ENCODE peak calls at places on chromosomes 4 and X, in six cellular contexts. I is GM20000; L is effector memory CD8-positive, alpha-beta T cell; B is neural crest cell; Z is naive thymus-derived CD4-positive, alpha-beta T cell; H is CD8-positive, alpha-beta memory T cell. M is an unnamed sample.

GRCh38 chr4:26323807-26324206 is 3.0 kb downstream of the RBPJ start:
- DNase-seq in B (no peak), L (no peak), I (no peak), H (no peak), Z (no peak), M (no peak)

GRCh38 chrX:115968436-115969252 is 201.9 kb upstream of the AGTR2 start:
- DNase-seq in B (peak; percentile 57), H (no peak), L (no peak), Z (no peak), I (peak; percentile 19), M (no peak)

GRCh38 chr4:121784975-121785374 is 16.1 kb upstream of the EXOSC9 start:
- DNase-seq in Z (no peak), I (no peak), L (no peak), H (no peak), B (no peak), M (no peak)

GRCh38 chr4:59612235-59612634 is 1587.9 kb upstream of the ADGRL3 start:
- DNase-seq in L (no peak), I (no peak), Z (no peak), B (no peak), H (no peak), M (no peak)

GRCh38 chr4:3286335-3287175 is 6.3 kb upstream of the RGS12 start:
- DNase-seq in Z (no peak), I (peak; percentile 90), L (no peak), B (no peak), H (no peak), M (peak; percentile 86)

GRCh38 chrX:19627081-19627480 is 111.8 kb upstream of the MAP3K15 start:
- DNase-seq in B (no peak), H (no peak), I (no peak), Z (no peak), L (no peak), M (no peak)

GRCh38 chr4:41092128-41092527 is 122.2 kb downstream of the APBB2 start:
- DNase-seq in L (no peak), H (no peak), Z (no peak), I (no peak), B (no peak), M (no peak)

GRCh38 chr4:93416337-93417102 is 412.0 kb upstream of the ATOH1 start:
- DNase-seq in Z (no peak), L (no peak), B (no peak), I (no peak), H (no peak), M (no peak)

GRCh38 chr4:52833941-52834525 is 28.1 kb upstream of the RASL11B start:
- DNase-seq in Z (no peak), I (no peak), H (no peak), B (no peak), L (no peak), M (no peak)

GRCh38 chr4:16875487-16875886 is 23.0 kb downstream of the LDB2 start:
- DNase-seq in Z (no peak), B (no peak), I (no peak), H (no peak), L (no peak), M (no peak)

GRCh38 chrX:110733166-110733565 is 62.5 kb downstream of the CHRDL1 start:
- DNase-seq in I (no peak), H (no peak), Z (no peak), B (no peak), L (no peak), M (no peak)

GRCh38 chr4:41661447-41662076 is 87.0 kb downstream of the PHOX2B start:
- DNase-seq in Z (no peak), L (no peak), I (peak; percentile 54), H (no peak), B (peak; percentile 64), M (peak; percentile 43)

GRCh38 chr4:6658635-6659075 is 18.2 kb downstream of the MRFAP1 start:
- DNase-seq in I (peak; percentile 66), L (peak; percentile 57), H (peak; percentile 30), Z (peak; percentile 54), B (no peak), M (peak; percentile 34)

GRCh38 chrX:115372026-115372610 is 82.6 kb downstream of the LUZP4 start:
- DNase-seq in Z (no peak), B (no peak), H (no peak), I (no peak), L (no peak), M (no peak)

GRCh38 chr4:154009795-154010194 is 220.9 kb upstream of the SFRP2 start:
- DNase-seq in L (no peak), I (no peak), Z (no peak), B (no peak), H (no peak), M (no peak)

GRCh38 chr4:152014280-152014679 is 253.5 kb upstream of the GATB start:
- DNase-seq in H (peak; percentile 11), L (no peak), I (peak; percentile 33), B (no peak), Z (peak; percentile 18), M (peak; percentile 77)

GRCh38 chr4:128155231-128155855 is 94.2 kb downstream of the LARP1B start:
- DNase-seq in Z (no peak), H (no peak), L (no peak), B (no peak), I (no peak), M (no peak)

GRCh38 chrX:149830192-149830873 is 48.6 kb downstream of the MAGEA9 start:
- DNase-seq in I (no peak), H (peak; percentile 20), Z (peak; percentile 14), L (peak; percentile 36), B (peak; percentile 25), M (peak; percentile 20)

GRCh38 chr4:78818530-78818929 is 42.4 kb downstream of the BMP2K start:
- DNase-seq in I (no peak), B (no peak), Z (no peak), L (no peak), H (no peak), M (no peak)

GRCh38 chr4:25535278-25535677 is 120.4 kb upstream of the SLC34A2 start:
- DNase-seq in L (no peak), I (no peak), H (no peak), Z (no peak), B (no peak), M (no peak)

GRCh38 chrX:68238568-68238967 is 194.7 kb downstream of the OPHN1 start:
- DNase-seq in Z (no peak), H (no peak), L (no peak), I (no peak), B (no peak), M (peak; percentile 1)

GRCh38 chr4:104394409-104394813 is 100.3 kb downstream of the CXXC4 start:
- DNase-seq in B (no peak), H (no peak), L (no peak), I (no peak), Z (no peak), M (no peak)

GRCh38 chrX:54540289-54540688 is 10.3 kb downstream of the GNL3L start:
- DNase-seq in B (no peak), H (no peak), I (no peak), L (no peak), Z (no peak), M (no peak)

GRCh38 chrX:129825746-129826505 is 17.8 kb downstream of the ZDHHC9 start:
- DNase-seq in H (no peak), Z (no peak), B (no peak), I (no peak), L (no peak), M (no peak)

GRCh38 chrX:43860646-43861370 is 21.4 kb downstream of the MAOB start:
- DNase-seq in H (no peak), B (no peak), L (no peak), Z (no peak), I (no peak), M (no peak)

GRCh38 chr4:26410385-26411293 is 79.6 kb downstream of the CCKAR start:
- DNase-seq in I (peak; percentile 39), L (peak; percentile 44), B (peak; percentile 25), Z (peak; percentile 58), H (no peak), M (peak; percentile 65)

GRCh38 chr4:142350886-142351285 is 495.2 kb downstream of the INPP4B start:
- DNase-seq in H (no peak), Z (no peak), L (no peak), I (no peak), B (no peak), M (no peak)

GRCh38 chr4:1233641-1234277 is 15.2 kb downstream of the CTBP1 start:
- DNase-seq in Z (no peak), B (no peak), L (no peak), I (no peak), H (no peak), M (no peak)

GRCh38 chr4:140212171-140212570 is 58.2 kb upstream of the MAML3 start:
- DNase-seq in Z (no peak), H (no peak), I (no peak), B (no peak), L (no peak), M (no peak)

GRCh38 chrX:29172880-29173279 is 585.6 kb downstream of the IL1RAPL1 start:
- DNase-seq in H (no peak), I (no peak), L (no peak), B (no peak), Z (no peak), M (no peak)

GRCh38 chr4:175071123-175071522 is 153.0 kb downstream of the ADAM29 start:
- DNase-seq in L (no peak), B (no peak), Z (no peak), I (no peak), H (no peak), M (no peak)

GRCh38 chr4:41280010-41280409 is 23.3 kb downstream of the UCHL1 start:
- DNase-seq in I (no peak), H (no peak), B (no peak), Z (no peak), L (no peak), M (no peak)

GRCh38 chrX:110741213-110741796 is 54.3 kb downstream of the CHRDL1 start:
- DNase-seq in L (no peak), I (no peak), H (no peak), B (no peak), Z (no peak), M (no peak)

GRCh38 chr4:184599492-184600135 is 49.6 kb downstream of the CASP3 start:
- DNase-seq in I (no peak), L (no peak), Z (no peak), H (no peak), B (no peak), M (no peak)

GRCh38 chrX:1391370-1391706 is 575 bp downstream of the SLC25A6 start:
- DNase-seq in B (peak; percentile 91), L (no peak), Z (no peak), I (peak; percentile 97), H (no peak), M (no peak)